ENCODE peak calls at places on chromosomes 16 and 17, in four cellular contexts. R, Y, B and U are unnamed samples.

GRCh38 chr17:82978765-82979349 is 100.6 kb upstream of the METRNL start:
- DNase-seq in R (no peak), Y (no peak), B (no peak), U (no peak)

GRCh38 chr17:14427914-14428639 is 127.2 kb downstream of the HS3ST3B1 start:
- DNase-seq in R (peak), Y (no peak), B (no peak), U (no peak)

GRCh38 chr17:47801176-47801765 is 20.3 kb downstream of the OSBPL7 start:
- DNase-seq in R (no peak), Y (no peak), B (no peak), U (no peak)

GRCh38 chr16:88785106-88785924 is at the start of gene PIEZO1:
- DNase-seq in R (peak), Y (peak), B (peak), U (no peak)

GRCh38 chr17:1315409-1315808 is 35.9 kb downstream of the TRARG1 start:
- DNase-seq in R (no peak), Y (no peak), B (no peak), U (no peak)

GRCh38 chr16:85027968-85028637 is 508 bp downstream of the KIAA0513 start:
- DNase-seq in R (peak), Y (no peak), B (peak), U (no peak)

GRCh38 chr16:49598386-49599170 is 225.0 kb downstream of the C16orf78 start:
- DNase-seq in R (no peak), Y (peak), B (no peak), U (no peak)

GRCh38 chr17:64115871-64116534 is 13.9 kb downstream of the ERN1 start:
- DNase-seq in R (no peak), Y (no peak), B (no peak), U (no peak)

GRCh38 chr17:1598399-1599095 is 30.1 kb downstream of the SLC43A2 start:
- DNase-seq in R (no peak), Y (no peak), B (no peak), U (no peak)

GRCh38 chr16:88072571-88073001 is 121.4 kb downstream of the BANP start:
- DNase-seq in R (no peak), Y (peak), B (peak), U (no peak)

GRCh38 chr17:63476857-63477470 is at the start of gene ACE:
- DNase-seq in R (peak), Y (no peak), B (peak), U (no peak)

GRCh38 chr17:72467841-72468653 is 347.2 kb downstream of the SOX9 start:
- DNase-seq in R (no peak), Y (no peak), B (no peak), U (no peak)

GRCh38 chr17:68807998-68808772 is 147.0 kb downstream of the ABCA8 start:
- DNase-seq in R (no peak), Y (no peak), B (peak), U (no peak)

GRCh38 chr17:79005063-79005861 is 4.3 kb downstream of the CANT1 start:
- DNase-seq in R (no peak), Y (peak), B (peak), U (no peak)

GRCh38 chr17:40176409-40177110 is 710 bp upstream of the RAPGEFL1 start:
- DNase-seq in R (no peak), Y (no peak), B (no peak), U (no peak)

GRCh38 chr17:17959520-17960361 is 12.5 kb downstream of the TOM1L2 start:
- DNase-seq in R (no peak), Y (no peak), B (no peak), U (no peak)

GRCh38 chr17:14745122-14745521 is 444.2 kb downstream of the HS3ST3B1 start:
- DNase-seq in R (no peak), Y (no peak), B (no peak), U (no peak)

GRCh38 chr16:66588981-66589713 is 9.9 kb downstream of the CMTM2 start:
- DNase-seq in R (peak), Y (no peak), B (peak), U (peak)

GRCh38 chr16:22379656-22380055 is 5.2 kb upstream of the CDR2 start:
- DNase-seq in R (no peak), Y (no peak), B (no peak), U (no peak)

GRCh38 chr17:33057564-33057963 is 65.9 kb downstream of the SPACA3 start:
- DNase-seq in R (no peak), Y (no peak), B (no peak), U (no peak)

GRCh38 chr16:29702307-29702706 is 23.3 kb downstream of the QPRT start:
- DNase-seq in R (peak), Y (no peak), B (no peak), U (no peak)